ENCODE peak calls at places on chromosomes 2 and 18, in five cellular contexts. Z, H, C, K and G are unnamed samples.

GRCh38 chr2:100281521-100282438 is 40.5 kb downstream of the LONRF2 start:
- DNase-seq in Z (no peak), H (peak; percentile 70), C (no peak), K (no peak), G (no peak)

GRCh38 chr2:59974051-59974766 is 579.2 kb downstream of the BCL11A start:
- DNase-seq in Z (no peak), H (no peak), C (no peak), K (no peak), G (no peak)

GRCh38 chr2:46863895-46864294 is 51.7 kb downstream of the MCFD2 start:
- DNase-seq in Z (no peak), H (no peak), C (no peak), K (no peak), G (no peak)

GRCh38 chr2:100852447-100852846 is 32.5 kb downstream of the NPAS2 start:
- DNase-seq in Z (no peak), H (no peak), C (no peak), K (no peak), G (no peak)

GRCh38 chr18:48715651-48716354 is 177.0 kb downstream of the CTIF start:
- DNase-seq in Z (no peak), H (no peak), C (no peak), K (no peak), G (no peak)

GRCh38 chr2:241041557-241042158 is 43.2 kb downstream of the SNED1 start:
- DNase-seq in Z (no peak), H (no peak), C (no peak), K (peak; percentile 80), G (no peak)

GRCh38 chr18:12121175-12122095 is 27.8 kb downstream of the ANKRD62 start:
- DNase-seq in Z (no peak), H (no peak), C (no peak), K (no peak), G (peak; percentile 15)

GRCh38 chr2:145740302-145740701 is 1220.4 kb upstream of the ZEB2 start:
- DNase-seq in Z (no peak), H (peak; percentile 76), C (no peak), K (no peak), G (no peak)

GRCh38 chr2:231052494-231053451 is 3.9 kb upstream of the PSMD1 start:
- DNase-seq in Z (no peak), H (peak; percentile 75), C (peak; percentile 75), K (peak; percentile 49), G (peak; percentile 72)

GRCh38 chr2:36918307-36918706 is 48.0 kb downstream of the STRN start:
- DNase-seq in Z (no peak), H (no peak), C (no peak), K (no peak), G (no peak)

GRCh38 chr2:36618381-36618780 is 20.4 kb upstream of the FEZ2 start:
- DNase-seq in Z (peak; percentile 35), H (peak; percentile 74), C (no peak), K (peak; percentile 36), G (no peak)

GRCh38 chr2:74789278-74789677 is 44.6 kb upstream of the HK2 start:
- DNase-seq in Z (no peak), H (no peak), C (no peak), K (no peak), G (no peak)

GRCh38 chr18:41864216-41864615 is 90.8 kb upstream of the PIK3C3 start:
- DNase-seq in Z (no peak), H (no peak), C (no peak), K (no peak), G (no peak)

DNA sequence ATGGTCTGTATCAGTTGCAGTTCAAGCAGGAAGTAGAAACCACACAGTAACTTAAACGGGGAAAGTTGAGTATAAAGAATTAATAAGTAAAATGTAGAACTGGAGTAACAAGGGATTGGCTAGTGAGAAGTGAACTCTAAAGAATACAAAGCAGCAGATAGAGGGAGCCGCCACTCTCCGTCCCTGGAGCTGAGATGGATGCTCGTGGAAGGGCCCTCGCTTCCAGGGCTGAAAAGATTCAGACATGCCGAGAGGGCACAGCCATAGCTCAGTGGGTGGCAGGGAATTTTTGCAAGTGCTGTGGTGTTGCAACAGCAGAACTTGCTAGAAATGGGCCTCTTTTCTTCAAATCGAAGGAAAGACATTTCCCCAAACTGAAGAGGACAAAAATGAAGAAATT is 155.8 kb downstream of the COL6A3 start:
- DNase-seq in Z (no peak), H (no peak), C (no peak), K (no peak), G (no peak)
- TF ChIP-seq CTCF in Z (peak; percentile 14), H (no peak), C (no peak), K (no peak), G (no peak)

GRCh38 chr2:225177098-225177497 is 134.8 kb upstream of the DOCK10 start:
- DNase-seq in Z (no peak), H (peak; percentile 80), C (no peak), K (no peak), G (no peak)
- TF ChIP-seq CTCF in Z (no peak), H (no peak), C (no peak), K (no peak), G (no peak)

GRCh38 chr2:40213071-40213470 is 238.8 kb downstream of the SLC8A1 start:
- DNase-seq in Z (no peak), H (peak; percentile 77), C (no peak), K (no peak), G (no peak)
- TF ChIP-seq CTCF in Z (peak; percentile 41), H (peak; percentile 48), C (no peak), K (peak; percentile 27), G (peak; percentile 15)

GRCh38 chr2:218398437-218399390 is 954 bp upstream of the CTDSP1 start:
- DNase-seq in Z (no peak), H (peak; percentile 63), C (peak; percentile 64), K (no peak), G (peak; percentile 51)
- TF ChIP-seq CTCF in Z (no peak), H (no peak), C (no peak), K (no peak), G (peak; percentile 4)

GRCh38 chr2:176852667-176853066 is 359.9 kb upstream of the HNRNPA3 start:
- DNase-seq in Z (no peak), H (no peak), C (peak; percentile 51), K (no peak), G (no peak)
- TF ChIP-seq CTCF in Z (no peak), H (no peak), C (no peak), K (no peak), G (peak; percentile 17)

GRCh38 chr18:32577561-32577960 is 106.9 kb upstream of the GAREM1 start:
- DNase-seq in Z (no peak), H (no peak), C (no peak), K (no peak), G (no peak)

DNA sequence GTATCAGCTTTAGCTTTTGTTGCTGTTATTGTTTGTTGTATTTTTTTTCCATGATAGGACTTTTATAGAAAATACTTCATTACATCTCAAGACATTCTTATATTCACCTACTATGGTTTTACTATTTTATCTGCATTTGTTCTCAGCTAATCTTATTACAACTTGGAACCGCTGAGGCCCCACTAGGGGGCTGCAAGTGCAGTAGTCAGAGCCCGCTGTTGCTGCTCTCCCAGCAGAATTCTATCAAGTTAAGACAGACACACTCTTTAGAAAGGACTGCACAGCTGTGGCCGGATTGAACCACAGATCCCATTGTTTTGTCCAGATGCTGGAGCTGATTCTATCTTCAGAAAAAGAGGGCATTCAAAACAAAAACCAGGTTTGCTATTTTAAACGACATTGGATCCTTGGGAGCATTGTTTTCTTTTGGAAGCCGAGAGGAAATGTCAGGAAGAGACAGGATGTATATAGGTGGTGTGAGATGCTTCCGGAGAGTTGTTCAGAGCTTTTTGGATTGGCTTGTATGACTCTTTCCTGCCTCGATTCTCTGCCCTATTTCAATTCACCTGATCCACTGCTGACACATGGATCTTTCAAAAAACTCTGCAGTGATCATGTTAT is 105.7 kb upstream of the GAREM1 start:
- DNase-seq in Z (no peak), H (peak; percentile 20), C (no peak), K (no peak), G (no peak)
- TF ChIP-seq CTCF in Z (peak; percentile 67), H (peak; percentile 17), C (no peak), K (no peak), G (peak; percentile 70)

DNA sequence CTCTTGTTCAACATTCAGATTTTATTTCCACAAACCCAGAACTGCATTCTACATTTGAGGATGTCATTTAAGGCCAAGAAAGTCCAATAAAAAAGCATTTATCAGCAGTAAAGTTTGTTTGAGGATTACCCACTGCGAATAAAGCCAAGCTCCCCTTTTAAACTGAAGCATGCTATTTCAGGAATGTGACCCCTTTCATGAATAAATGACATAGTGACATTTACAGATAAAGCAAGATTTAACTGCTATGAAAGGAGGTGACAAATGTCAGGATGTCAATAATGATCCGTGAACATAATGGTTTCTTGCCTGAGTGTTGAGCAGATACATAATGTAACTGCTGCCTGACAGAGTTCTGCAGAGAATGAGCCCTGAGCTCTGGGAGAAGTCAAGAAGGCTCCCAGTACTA is 146.3 kb downstream of the TDRD15 start:
- DNase-seq in Z (no peak), H (no peak), C (no peak), K (no peak), G (no peak)
- TF ChIP-seq CTCF in Z (no peak), H (no peak), C (no peak), K (no peak), G (no peak)